ENCODE peak calls at places on chromosome 1, in ten cellular contexts. B is PC-9; F is activated CD4-positive, alpha-beta memory T cell treated with anti-CD3 and anti-CD28 coated beads for 36 hours; C is amygdala; K is GM04504; H is WTC11; Z is tibial nerve; Y is progenitor cell of endocrine pancreas; P is stimulated activated CD4-positive, alpha-beta T cell treated with anti-CD3 and anti-CD28 coated beads, Interleukin-4, amount 100 ng/mL, for 4 hours; E is AG10803. L is an unnamed sample.
A peak's percentile ranks its signal among the peaks of the same experiment; 100 is the strongest.

GRCh38 chr1:9730096-9730901 is 78.8 kb downstream of the PIK3CD start:
- DNase-seq in B (no peak), F (peak; percentile 43), C (no peak), K (no peak), H (no peak), Z (peak; percentile 27), Y (no peak), P (no peak), E (no peak), L (no peak)

GRCh38 chr1:110636149-110636935 is 30.2 kb upstream of the KCNA2 start:
- DNase-seq in B (no peak), F (peak; percentile 41), C (no peak), K (no peak), H (no peak), Z (no peak), Y (no peak), P (no peak), E (no peak), L (no peak)

GRCh38 chr1:22039594-22040347 is 12.7 kb upstream of the CDC42 start:
- DNase-seq in B (peak; percentile 53), F (peak; percentile 95), C (no peak), K (no peak), H (peak; percentile 29), Z (no peak), Y (no peak), P (peak; percentile 64), E (peak; percentile 54), L (peak; percentile 78)

GRCh38 chr1:111887385-111887784 is 102.1 kb downstream of the KCND3 start:
- DNase-seq in B (no peak), F (no peak), C (no peak), K (no peak), H (no peak), Z (no peak), Y (no peak), P (no peak), E (no peak), L (no peak)

GRCh38 chr1:73820843-73821242 is 377.1 kb downstream of the LRRIQ3 start:
- DNase-seq in B (no peak), F (no peak), C (no peak), K (no peak), H (no peak), Z (no peak), Y (no peak), P (no peak), E (no peak), L (no peak)

GRCh38 chr1:147539122-147539575 is 2.2 kb upstream of the BCL9 start:
- DNase-seq in B (peak; percentile 94), F (peak; percentile 31), C (no peak), K (peak; percentile 87), H (no peak), Z (peak; percentile 25), Y (no peak), P (peak; percentile 7), E (peak; percentile 92), L (no peak)

GRCh38 chr1:198937231-198938031 is 298.6 kb downstream of the PTPRC start:
- DNase-seq in B (peak; percentile 72), F (peak; percentile 53), C (peak; percentile 57), K (peak; percentile 81), H (no peak), Z (peak; percentile 65), Y (no peak), P (peak; percentile 2), E (peak; percentile 91), L (no peak)

GRCh38 chr1:205915354-205915990 is 27.8 kb downstream of the SLC26A9 start:
- DNase-seq in B (no peak), F (no peak), C (no peak), K (no peak), H (no peak), Z (no peak), Y (no peak), P (no peak), E (no peak), L (no peak)

GRCh38 chr1:228408869-228409805 is 2.5 kb upstream of the TRIM11 start:
- DNase-seq in B (no peak), F (no peak), C (no peak), K (no peak), H (peak; percentile 5), Z (no peak), Y (no peak), P (no peak), E (no peak), L (no peak)

GRCh38 chr1:37717631-37718030 is 25.3 kb downstream of the CDCA8 start:
- DNase-seq in B (no peak), F (no peak), C (no peak), K (no peak), H (no peak), Z (no peak), Y (no peak), P (no peak), E (no peak), L (no peak)

GRCh38 chr1:86394416-86394815 is 1.7 kb downstream of the ODF2L start:
- DNase-seq in B (no peak), F (no peak), C (no peak), K (no peak), H (no peak), Z (no peak), Y (no peak), P (no peak), E (peak; percentile 64), L (no peak)

GRCh38 chr1:10415211-10415930 is 14.9 kb upstream of the CENPS start:
- DNase-seq in B (peak; percentile 96), F (no peak), C (no peak), K (no peak), H (no peak), Z (peak; percentile 20), Y (no peak), P (no peak), E (peak; percentile 81), L (no peak)

GRCh38 chr1:10637833-10638558 is 158.4 kb downstream of the CASZ1 start:
- DNase-seq in B (no peak), F (peak; percentile 14), C (no peak), K (no peak), H (no peak), Z (peak; percentile 9), Y (no peak), P (no peak), E (no peak), L (no peak)

GRCh38 chr1:67441183-67441582 is 11.0 kb upstream of the SERBP1 start:
- DNase-seq in B (no peak), F (peak; percentile 44), C (no peak), K (no peak), H (no peak), Z (peak; percentile 79), Y (no peak), P (peak; percentile 22), E (peak; percentile 38), L (no peak)

GRCh38 chr1:212077028-212077427 is 41.5 kb downstream of the DTL start:
- DNase-seq in B (no peak), F (no peak), C (no peak), K (no peak), H (no peak), Z (no peak), Y (no peak), P (no peak), E (no peak), L (no peak)